ENCODE peak calls at places on chromosomes 6 and 20, in eight cellular contexts. C, Z, Y, B, P, S, I and R are unnamed samples.

GRCh38 chr20:38997622-38998021 is 35.5 kb downstream of the DHX35 start:
- DNase-seq in S (no peak), Y (no peak), B (no peak), Z (peak), C (no peak), I (no peak), P (no peak), R (no peak)

GRCh38 chr6:159116343-159116742 is 52.9 kb upstream of the FNDC1 start:
- DNase-seq in Y (no peak), P (no peak), S (no peak), I (no peak), C (no peak), Z (no peak), B (no peak), R (no peak)

GRCh38 chr6:169070506-169071176 is 183.0 kb downstream of the THBS2 start:
- DNase-seq in S (peak), Y (peak), P (no peak), I (peak), C (peak), B (peak), Z (no peak), R (peak)

GRCh38 chr6:167232355-167232754 is 58.8 kb upstream of the UNC93A start:
- DNase-seq in P (no peak), S (no peak), C (no peak), Z (no peak), I (no peak), B (no peak), Y (no peak), R (no peak)

GRCh38 chr6:156662025-156662445 is 115.1 kb upstream of the ARID1B start:
- DNase-seq in B (no peak), S (no peak), I (no peak), Y (peak), P (peak), Z (peak), C (peak), R (no peak)

GRCh38 chr6:927157-927556 is 234.2 kb upstream of the EXOC2 start:
- DNase-seq in B (no peak), S (no peak), C (no peak), P (no peak), Z (no peak), I (no peak), Y (no peak), R (no peak)

GRCh38 chr6:125302840-125303511 is 1.2 kb upstream of the HDDC2 start:
- DNase-seq in C (no peak), B (no peak), S (no peak), Z (peak), I (no peak), P (no peak), Y (no peak), R (no peak)

GRCh38 chr20:13007596-13007995 is 1.2 kb upstream of the SPTLC3 start:
- DNase-seq in B (no peak), Z (no peak), P (no peak), I (no peak), C (no peak), Y (no peak), S (no peak), R (no peak)

GRCh38 chr6:107784669-107785068 is 39.4 kb downstream of the SCML4 start:
- DNase-seq in I (no peak), Y (no peak), Z (no peak), C (no peak), B (no peak), P (no peak), S (no peak), R (no peak)

GRCh38 chr20:44133424-44133823 is 53.6 kb downstream of the JPH2 start:
- DNase-seq in P (no peak), S (no peak), I (no peak), Z (no peak), B (no peak), C (no peak), Y (no peak), R (no peak)

GRCh38 chr6:208973-209372 is 83.3 kb upstream of the DUSP22 start:
- DNase-seq in B (no peak), Z (no peak), P (no peak), Y (no peak), I (no peak), C (no peak), S (no peak), R (no peak)

GRCh38 chr6:33983109-33983475 is 162.8 kb downstream of the GRM4 start:
- DNase-seq in C (peak), S (no peak), Y (peak), P (no peak), I (no peak), B (peak), Z (peak), R (peak)

GRCh38 chr6:112923940-112924587 is 576.9 kb downstream of the RFPL4B start:
- DNase-seq in B (no peak), Y (no peak), Z (no peak), P (no peak), I (no peak), C (no peak), S (no peak), R (no peak)

GRCh38 chr20:63295422-63295821 is 2.4 kb downstream of the COL20A1 start:
- DNase-seq in Y (no peak), B (peak), S (no peak), C (no peak), I (no peak), Z (no peak), P (no peak), R (no peak)

GRCh38 chr20:18188446-18188845 is 50.8 kb downstream of the KAT14 start:
- DNase-seq in C (no peak), I (no peak), S (no peak), Z (no peak), P (no peak), B (no peak), Y (no peak), R (no peak)

GRCh38 chr6:47180633-47181032 is 129.1 kb downstream of the TNFRSF21 start:
- DNase-seq in B (no peak), Y (peak), S (no peak), P (no peak), C (peak), I (no peak), Z (no peak), R (no peak)

GRCh38 chr6:2797564-2798014 is 32.4 kb downstream of the WRNIP1 start:
- DNase-seq in I (no peak), B (no peak), Z (no peak), C (no peak), P (no peak), S (no peak), Y (no peak), R (no peak)

GRCh38 chr6:133890941-133891813 is 2.3 kb downstream of the TCF21 start:
- DNase-seq in Z (no peak), C (peak), P (peak), S (no peak), I (peak), B (peak), Y (no peak), R (peak)

GRCh38 chr6:127069659-127070279 is 48.7 kb upstream of the RSPO3 start:
- DNase-seq in S (no peak), Y (peak), P (no peak), I (no peak), B (no peak), C (peak), Z (peak), R (no peak)

GRCh38 chr6:105484238-105485161 is 81.6 kb upstream of the PREP start:
- DNase-seq in C (peak), B (no peak), I (no peak), Y (peak), Z (peak), P (no peak), S (no peak), R (no peak)

GRCh38 chr20:49874601-49875116 is 40.7 kb downstream of the SPATA2 start:
- DNase-seq in P (no peak), B (no peak), Z (no peak), S (no peak), Y (no peak), I (no peak), C (no peak), R (no peak)

GRCh38 chr6:142152731-142153130 is 5.7 kb downstream of the VTA1 start:
- DNase-seq in P (no peak), S (no peak), B (no peak), I (no peak), Y (no peak), C (no peak), Z (no peak), R (no peak)

GRCh38 chr6:147126618-147127022 is 77.6 kb upstream of the STXBP5 start:
- DNase-seq in Y (no peak), I (no peak), P (no peak), C (no peak), Z (no peak), B (no peak), S (no peak), R (no peak)

GRCh38 chr20:25177890-25178321 is 17.6 kb upstream of the ENTPD6 start:
- DNase-seq in Z (no peak), Y (no peak), C (no peak), B (no peak), S (no peak), P (no peak), I (no peak), R (no peak)

GRCh38 chr20:58907481-58908137 is 55.1 kb downstream of the GNAS start:
- DNase-seq in S (peak), C (peak), I (peak), P (no peak), B (peak), Y (no peak), Z (peak), R (peak)

GRCh38 chr20:53692465-53693067 is 98.9 kb upstream of the ZNF217 start:
- DNase-seq in S (peak), P (no peak), Y (no peak), Z (no peak), C (no peak), B (no peak), I (no peak), R (no peak)

GRCh38 chr6:15855311-15855710 is 192.5 kb upstream of the DTNBP1 start:
- DNase-seq in B (no peak), S (no peak), Z (no peak), C (no peak), P (no peak), I (no peak), Y (no peak), R (no peak)

GRCh38 chr6:29129326-29130012 is 21.6 kb downstream of the OR2J3 start:
- DNase-seq in I (no peak), S (no peak), C (no peak), B (no peak), Z (no peak), Y (no peak), P (no peak), R (no peak)

GRCh38 chr6:108927927-108928326 is 79.7 kb downstream of the ARMC2 start:
- DNase-seq in C (no peak), Y (no peak), I (no peak), B (no peak), P (no peak), Z (no peak), S (no peak), R (no peak)

GRCh38 chr6:101226677-101227135 is 166.8 kb upstream of the GRIK2 start:
- DNase-seq in S (no peak), I (no peak), C (peak), B (no peak), P (peak), Y (peak), Z (no peak), R (no peak)

GRCh38 chr6:83257791-83258190 is 64.6 kb downstream of the RWDD2A start:
- DNase-seq in P (no peak), I (no peak), B (no peak), Y (no peak), Z (no peak), C (no peak), S (no peak), R (no peak)

GRCh38 chr6:52263709-52264320 is 19.5 kb upstream of the IL17F start:
- DNase-seq in S (peak), I (peak), P (peak), B (peak), C (peak), Y (no peak), Z (peak), R (peak)

GRCh38 chr20:17442588-17442987 is 88.6 kb downstream of the BFSP1 start:
- DNase-seq in P (no peak), B (no peak), C (peak), Z (no peak), I (no peak), Y (peak), S (no peak), R (no peak)

GRCh38 chr6:159102373-159103160 is 57.8 kb upstream of the TAGAP start:
- DNase-seq in Z (no peak), C (no peak), Y (no peak), B (no peak), I (no peak), S (no peak), P (no peak), R (no peak)

GRCh38 chr6:39702265-39702664 is 22.9 kb downstream of the KIF6 start:
- DNase-seq in S (no peak), C (no peak), Y (no peak), B (no peak), I (no peak), P (no peak), Z (no peak), R (no peak)

DNA sequence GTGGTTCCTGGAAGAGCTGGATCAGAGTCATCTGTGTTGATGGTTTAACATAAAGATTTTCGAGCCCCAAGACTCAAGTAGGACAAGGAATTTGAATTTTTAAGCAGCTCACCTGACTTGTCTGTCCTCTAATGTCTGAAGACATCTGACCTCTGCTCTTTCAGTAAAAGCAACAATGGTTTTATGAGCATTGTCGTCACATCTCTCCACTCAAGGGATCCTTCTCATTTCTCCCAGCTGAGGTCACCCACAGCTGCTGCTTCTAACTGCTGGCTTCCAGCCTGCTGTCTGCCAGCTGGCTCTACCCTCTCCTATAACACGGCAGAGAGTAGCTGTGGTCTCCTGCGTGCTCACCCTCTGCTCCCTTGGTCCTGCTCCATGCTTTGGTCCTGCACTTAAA is 24.7 kb upstream of the HDAC2 start:
- DNase-seq in P (no peak), S (peak), Z (no peak), Y (peak), I (no peak), B (no peak), C (peak), R (peak)
- H3K27ac ChIP-seq in P (no peak), S (no peak), Z (no peak), Y (peak), I (no peak), B (peak), C (peak), R (peak)

DNA sequence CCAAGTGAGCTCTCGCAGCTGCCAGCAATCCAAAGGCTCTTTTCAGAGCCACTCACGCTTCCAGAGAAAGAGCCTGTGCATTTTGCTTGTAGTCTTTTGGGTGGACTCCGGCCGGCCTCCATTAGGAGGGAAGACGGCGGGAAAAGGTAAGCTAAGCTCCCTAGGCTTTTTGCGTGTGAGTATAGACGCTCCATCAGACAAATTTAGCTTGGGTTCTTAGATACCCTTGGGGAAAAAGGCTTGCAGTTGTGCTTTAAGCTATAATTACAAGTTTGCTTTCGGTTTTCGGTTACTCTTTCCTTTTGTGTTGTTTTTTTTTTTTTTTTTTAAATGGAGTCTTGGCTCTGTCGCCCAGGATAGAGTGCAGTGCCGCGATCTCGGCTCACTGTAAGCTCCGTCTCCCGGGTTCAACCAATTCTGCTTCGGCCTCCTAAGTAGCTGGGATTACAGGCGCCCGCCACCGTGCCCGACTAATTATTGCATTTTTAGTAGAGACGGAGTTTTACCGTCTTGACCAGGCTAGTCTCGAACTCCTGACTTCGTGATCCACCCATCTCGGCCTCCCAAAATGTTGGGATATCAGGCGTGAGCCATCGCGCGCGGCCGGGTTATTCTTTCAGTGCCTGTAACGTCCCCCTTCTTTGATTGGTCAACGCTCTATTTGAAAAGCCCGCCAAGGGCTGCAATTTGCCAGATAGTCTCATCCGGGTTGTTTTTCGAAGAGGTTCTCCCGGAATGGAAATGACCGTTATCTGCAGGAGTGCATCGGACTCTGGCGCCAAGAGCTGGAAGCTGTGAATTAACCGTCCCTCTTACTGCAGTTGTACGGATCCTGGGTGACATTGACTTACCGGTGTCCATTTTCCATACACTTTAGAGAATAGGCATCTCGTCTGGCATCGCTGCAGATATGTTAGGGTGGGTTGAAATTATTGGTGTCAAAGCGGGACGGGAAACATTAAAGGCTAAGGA is 18.1 kb downstream of the OR2B2 start:
- DNase-seq in B (peak), C (peak), Y (peak), P (peak), I (peak), Z (peak), S (peak), R (peak)
- TF ChIP-seq POLR2A in B (no peak), C (peak), Y (peak), P (no peak), I (no peak), Z (no peak), S (no peak), R (no peak)

GRCh38 chr6:71419217-71419953 is 130.8 kb downstream of the OGFRL1 start:
- DNase-seq in P (no peak), B (no peak), I (peak), Y (no peak), C (no peak), Z (no peak), S (no peak), R (peak)

GRCh38 chr6:71414486-71414885 is 125.9 kb downstream of the OGFRL1 start:
- DNase-seq in B (no peak), P (no peak), Z (no peak), Y (no peak), C (no peak), I (no peak), S (no peak), R (no peak)

GRCh38 chr6:71420693-71421328 is 132.2 kb downstream of the OGFRL1 start:
- DNase-seq in P (peak), S (peak), I (peak), C (peak), Y (no peak), B (peak), Z (no peak), R (peak)

GRCh38 chr6:71421611-71422010 is 133.0 kb downstream of the OGFRL1 start:
- DNase-seq in I (no peak), Z (no peak), Y (no peak), P (no peak), S (no peak), C (no peak), B (no peak), R (no peak)

DNA sequence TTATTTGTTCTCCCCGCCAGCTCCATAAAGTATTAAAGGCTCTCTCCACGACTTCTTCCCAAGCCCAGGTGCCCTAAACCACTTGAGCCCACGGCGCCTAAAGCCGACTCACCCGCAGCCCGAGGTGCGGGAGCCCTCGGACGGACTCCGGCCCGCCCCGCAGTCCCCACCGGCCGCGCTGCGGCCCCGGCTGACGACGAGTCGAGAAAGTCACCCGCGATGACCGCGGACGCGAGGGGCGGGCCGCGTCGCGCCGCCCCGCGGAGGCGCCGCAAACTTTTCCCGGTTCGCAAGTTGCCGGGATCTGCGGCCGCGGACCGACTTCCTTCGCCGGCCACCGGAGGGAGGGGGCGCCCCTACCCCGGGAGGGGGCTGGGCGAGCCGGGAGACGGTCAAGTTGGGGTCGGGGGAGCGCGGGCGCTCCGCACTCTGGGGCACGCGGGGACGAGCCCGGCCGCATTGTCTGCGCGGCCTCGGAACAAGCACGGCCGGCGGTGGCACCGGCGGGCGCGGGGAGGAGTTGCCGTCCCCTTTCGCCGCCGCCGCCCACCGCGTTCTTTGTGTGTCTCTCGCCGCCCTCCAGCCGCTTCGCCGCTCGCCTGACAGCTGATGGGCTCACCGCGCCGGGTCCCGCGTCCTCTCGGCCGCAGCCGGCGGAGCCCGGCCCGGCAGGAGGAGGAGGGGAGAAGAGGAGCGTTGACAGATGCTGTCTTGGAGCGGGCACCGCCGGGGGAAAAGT is 131.5 kb downstream of the OGFRL1 start:
- DNase-seq in B (peak), P (peak), Y (no peak), I (peak), Z (no peak), C (no peak), S (peak), R (peak)
- TF ChIP-seq CTCF in B (peak), P (no peak), Y (no peak), I (peak), Z (no peak), C (peak), S (peak), R (peak)

GRCh38 chr6:72784581-72784980 is 162.7 kb downstream of the KCNQ5 start:
- DNase-seq in B (no peak), S (no peak), C (peak), I (no peak), P (no peak), Z (no peak), Y (no peak), R (no peak)

GRCh38 chr6:72783035-72783434 is 161.2 kb downstream of the KCNQ5 start:
- DNase-seq in I (no peak), S (no peak), C (no peak), P (no peak), Z (no peak), Y (no peak), B (no peak), R (no peak)

GRCh38 chr6:72784071-72784470 is 162.2 kb downstream of the KCNQ5 start:
- DNase-seq in C (no peak), P (no peak), S (no peak), B (no peak), Z (no peak), I (no peak), Y (no peak), R (no peak)

GRCh38 chr6:72787521-72788031 is 165.7 kb downstream of the KCNQ5 start:
- DNase-seq in C (peak), Z (no peak), I (no peak), P (no peak), Y (no peak), B (no peak), S (no peak), R (no peak)

DNA sequence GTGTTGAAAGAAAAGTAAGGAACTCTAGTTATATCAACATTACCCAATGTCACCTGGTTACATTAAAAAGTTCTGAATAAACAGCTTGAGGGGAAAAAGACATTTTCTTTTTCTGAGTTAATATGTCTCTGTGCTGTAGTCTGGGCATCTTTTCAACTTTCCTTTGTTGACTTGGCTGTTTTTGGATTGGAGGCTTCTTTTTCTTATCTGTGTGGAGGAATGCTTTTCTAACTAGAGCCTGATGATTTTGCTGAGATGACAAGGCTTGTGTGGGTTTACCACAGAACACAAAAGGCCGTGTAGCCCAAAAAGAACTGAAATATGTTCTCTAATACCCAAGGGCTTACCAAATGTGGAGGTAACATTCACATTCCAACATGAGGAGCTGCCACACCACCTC is 161.8 kb downstream of the KCNQ5 start:
- DNase-seq in S (no peak), Y (no peak), P (no peak), B (no peak), Z (no peak), I (no peak), C (no peak), R (no peak)
- H3K27ac ChIP-seq in S (no peak), Y (no peak), P (no peak), B (no peak), Z (no peak), I (no peak), C (no peak), R (no peak)